ENCODE peak calls at places on chromosomes 4 and X, in five cellular contexts. K is Kasumi-1, T is iPS-NIHi11, Q is non-pigmented ciliary epithelial cell, Z is heart right ventricle. I is an unnamed sample.

GRCh38 chr4:85092536-85092935 is 126.0 kb upstream of the WDFY3 start:
- DNase-seq in K (no peak), T (no peak), Q (no peak), Z (no peak), I (no peak)

GRCh38 chr4:8081171-8081570 is 77.4 kb downstream of the ABLIM2 start:
- DNase-seq in K (no peak), T (no peak), Q (no peak), Z (no peak), I (no peak)

GRCh38 chr4:5979981-5980380 is 38.2 kb downstream of the C4orf50 start:
- DNase-seq in K (peak), T (peak), Q (no peak), Z (no peak), I (no peak)

GRCh38 chr4:26081795-26082498 is 167.9 kb downstream of the SMIM20 start:
- DNase-seq in K (peak), T (peak), Q (no peak), Z (no peak), I (no peak)

GRCh38 chrX:124127496-124127895 is 166.0 kb downstream of the STAG2 start:
- DNase-seq in K (no peak), T (no peak), Q (no peak), Z (no peak), I (no peak)

GRCh38 chr4:110344165-110344564 is 131.8 kb upstream of the ENPEP start:
- DNase-seq in K (peak), T (peak), Q (no peak), Z (no peak), I (no peak)

GRCh38 chrX:47380268-47380667 is 9.9 kb downstream of the ZNF157 start:
- DNase-seq in K (no peak), T (no peak), Q (no peak), Z (peak), I (peak)

GRCh38 chr4:1590244-1590643 is 93.9 kb downstream of the FAM53A start:
- DNase-seq in K (no peak), T (peak), Q (no peak), Z (no peak), I (no peak)

GRCh38 chr4:52051615-52052474 is 741 bp downstream of the SPATA18 start:
- DNase-seq in K (no peak), T (peak), Q (peak), Z (peak), I (peak)

GRCh38 chr4:182758288-182758687 is 158.9 kb downstream of the DCTD start:
- DNase-seq in K (no peak), T (peak), Q (no peak), Z (no peak), I (no peak)

GRCh38 chr4:54794033-54794432 is 136.3 kb downstream of the KIT start:
- DNase-seq in K (peak), T (no peak), Q (no peak), Z (no peak), I (no peak)

GRCh38 chr4:87068591-87069021 is 133.8 kb downstream of the AFF1 start:
- DNase-seq in K (no peak), T (no peak), Q (no peak), Z (no peak), I (no peak)

GRCh38 chrX:45623266-45623665 is 422.6 kb upstream of the DIPK2B start:
- DNase-seq in K (no peak), T (no peak), Q (peak), Z (no peak), I (no peak)

GRCh38 chr4:112938461-112939058 is 110.9 kb upstream of the ANK2 start:
- DNase-seq in K (peak), T (peak), Q (peak), Z (no peak), I (no peak)

GRCh38 chrX:73828080-73828720 is 265.2 kb downstream of the CHIC1 start:
- DNase-seq in K (no peak), T (no peak), Q (no peak), Z (no peak), I (no peak)

GRCh38 chrX:133414399-133415275 is 652 bp downstream of the GPC4 start:
- DNase-seq in K (peak), T (peak), Q (no peak), Z (peak), I (no peak)

GRCh38 chrX:53421772-53422090 is 723 bp downstream of the SMC1A start:
- DNase-seq in K (no peak), T (no peak), Q (no peak), Z (no peak), I (no peak)

GRCh38 chrX:140040397-140040796 is 75.1 kb upstream of the CXorf66 start:
- DNase-seq in K (no peak), T (no peak), Q (peak), Z (no peak), I (no peak)

GRCh38 chr4:41514765-41515481 is 23.0 kb upstream of the LIMCH1 start:
- DNase-seq in K (no peak), T (no peak), Q (no peak), Z (no peak), I (no peak)

GRCh38 chr4:180280076-180280475 is 1963.1 kb upstream of the TENM3 start:
- DNase-seq in K (no peak), T (no peak), Q (no peak), Z (no peak), I (no peak)

GRCh38 chr4:102139132-102139573 is 206.1 kb downstream of the SLC39A8 start:
- DNase-seq in K (no peak), T (no peak), Q (peak), Z (no peak), I (no peak)

GRCh38 chr4:56148428-56148827 is 199.7 kb downstream of the CEP135 start:
- DNase-seq in K (no peak), T (no peak), Q (no peak), Z (no peak), I (no peak)

GRCh38 chrX:16712116-16712824 is at the start of gene CTPS2:
- DNase-seq in K (peak), T (peak), Q (no peak), Z (peak), I (peak)

GRCh38 chrX:109374276-109374960 is 107.5 kb downstream of the GUCY2F start:
- DNase-seq in K (no peak), T (no peak), Q (no peak), Z (no peak), I (no peak)

GRCh38 chr4:169238445-169238844 is 32.3 kb downstream of the SH3RF1 start:
- DNase-seq in K (no peak), T (no peak), Q (no peak), Z (no peak), I (no peak)

GRCh38 chr4:113502476-113502875 is 259.1 kb downstream of the CAMK2D start:
- DNase-seq in K (no peak), T (no peak), Q (no peak), Z (no peak), I (no peak)

GRCh38 chr4:106898621-106899230 is 137.4 kb downstream of the DKK2 start:
- DNase-seq in K (peak), T (peak), Q (peak), Z (no peak), I (no peak)

GRCh38 chr4:170476351-170476750 is 386.6 kb upstream of the AADAT start:
- DNase-seq in K (no peak), T (no peak), Q (no peak), Z (no peak), I (no peak)

GRCh38 chr4:181967401-181967800 is 275.8 kb upstream of the TENM3 start:
- DNase-seq in K (no peak), T (no peak), Q (no peak), Z (no peak), I (no peak)

I was measured in activated B cell treated with CpG ODN at 0.5 μM for 24 hours.